ENCODE peak calls at places on chromosomes 16 and 17, in eight cellular contexts. T is stimulated activated naive CD4-positive, alpha-beta T cell; J is stimulated activated CD8-positive, alpha-beta memory T cell treated with anti-CD3 and anti-CD28 coated beads, Interleukin-7, amount 100 ng/mL, for 24 hours; P is CD4-positive, CD25-positive, alpha-beta regulatory T cell; G is NCI-H1092; N is activated CD8-positive, alpha-beta memory T cell treated with anti-CD3 and anti-CD28 coated beads for 4 hours; R is fibroblast of the aortic adventitia; V is activated T-cell treated with anti-CD3 and anti-CD28 coated beads, Interleukin-2, amount 50 U/mL, for 4 hours. F is an unnamed sample.
A peak's percentile ranks its signal among the peaks of the same experiment; 100 is the strongest.

GRCh38 chr17:46159686-46160085 is 33.5 kb downstream of the KANSL1 start:
- DNase-seq in T (no peak), J (no peak), P (no peak), G (no peak), N (no peak), R (peak; percentile 65), V (no peak), F (peak; percentile 53)

GRCh38 chr17:78293896-78294295 is 62.5 kb downstream of the TMEM235 start:
- DNase-seq in T (no peak), J (no peak), P (no peak), G (no peak), N (no peak), R (no peak), V (no peak), F (no peak)

GRCh38 chr17:28901866-28902818 is 737 bp downstream of the DHRS13 start:
- DNase-seq in T (peak; percentile 74), J (peak; percentile 32), P (peak; percentile 52), G (peak; percentile 26), N (peak; percentile 18), R (no peak), V (peak; percentile 47), F (peak; percentile 31)

GRCh38 chr16:27382187-27382855 is 19.7 kb upstream of the IL21R start:
- DNase-seq in T (no peak), J (no peak), P (no peak), G (no peak), N (no peak), R (no peak), V (no peak), F (no peak)

GRCh38 chr17:35243459-35244204 is 760 bp downstream of the SLFN5 start:
- DNase-seq in T (peak; percentile 53), J (peak; percentile 16), P (peak; percentile 47), G (no peak), N (peak; percentile 27), R (peak; percentile 83), V (peak; percentile 47), F (peak; percentile 76)

GRCh38 chr16:24624102-24624501 is 84.7 kb downstream of the RBBP6 start:
- DNase-seq in T (no peak), J (no peak), P (no peak), G (no peak), N (no peak), R (no peak), V (no peak), F (no peak)

GRCh38 chr16:4314532-4315184 is 1.2 kb upstream of the GLIS2 start:
- DNase-seq in T (peak; percentile 64), J (no peak), P (peak; percentile 39), G (peak; percentile 32), N (no peak), R (peak; percentile 66), V (no peak), F (peak; percentile 57)

GRCh38 chr17:29212681-29213121 is 32.5 kb upstream of the MYO18A start:
- DNase-seq in T (no peak), J (no peak), P (no peak), G (no peak), N (no peak), R (no peak), V (no peak), F (no peak)

GRCh38 chr17:5237541-5238016 is 2.9 kb upstream of the SCIMP start:
- DNase-seq in T (no peak), J (peak; percentile 17), P (no peak), G (peak; percentile 33), N (peak; percentile 31), R (peak; percentile 49), V (peak; percentile 10), F (peak; percentile 55)

GRCh38 chr17:81582341-81582740 is 30.2 kb upstream of the FAAP100 start:
- DNase-seq in T (no peak), J (no peak), P (no peak), G (no peak), N (no peak), R (peak; percentile 46), V (no peak), F (no peak)

GRCh38 chr16:88854306-88855111 is 2.2 kb downstream of the GALNS start:
- DNase-seq in T (no peak), J (no peak), P (no peak), G (no peak), N (peak; percentile 10), R (no peak), V (peak; percentile 19), F (no peak)

GRCh38 chr16:52128407-52128806 is 418.5 kb downstream of the TOX3 start:
- DNase-seq in T (no peak), J (no peak), P (no peak), G (no peak), N (no peak), R (no peak), V (no peak), F (no peak)

GRCh38 chr17:27380551-27380950 is 75.7 kb upstream of the KSR1 start:
- DNase-seq in T (no peak), J (no peak), P (no peak), G (no peak), N (no peak), R (no peak), V (no peak), F (no peak)

GRCh38 chr16:12896562-12896961 is 4.8 kb upstream of the SHISA9 start:
- DNase-seq in T (no peak), J (no peak), P (no peak), G (no peak), N (no peak), R (no peak), V (no peak), F (peak; percentile 22)

GRCh38 chr17:40490289-40490853 is 11.1 kb downstream of the TNS4 start:
- DNase-seq in T (no peak), J (no peak), P (no peak), G (no peak), N (no peak), R (peak; percentile 79), V (no peak), F (peak; percentile 79)

GRCh38 chr17:64384253-64385186 is 6.1 kb downstream of the PECAM1 start:
- DNase-seq in T (no peak), J (no peak), P (no peak), G (no peak), N (no peak), R (peak; percentile 19), V (no peak), F (no peak)

GRCh38 chr17:29146369-29146972 is 33.7 kb downstream of the MYO18A start:
- DNase-seq in T (no peak), J (no peak), P (no peak), G (no peak), N (no peak), R (no peak), V (no peak), F (no peak)

GRCh38 chr17:48127371-48128051 is 19.9 kb downstream of the SNX11 start:
- DNase-seq in T (no peak), J (no peak), P (no peak), G (no peak), N (no peak), R (peak; percentile 4), V (no peak), F (no peak)

GRCh38 chr16:68086860-68087268 is 1.7 kb downstream of the NFATC3 start:
- DNase-seq in T (no peak), J (no peak), P (no peak), G (no peak), N (no peak), R (peak; percentile 34), V (no peak), F (no peak)

GRCh38 chr16:72036098-72036497 is 18.2 kb upstream of the HP start:
- DNase-seq in T (no peak), J (no peak), P (no peak), G (no peak), N (no peak), R (no peak), V (no peak), F (no peak)

GRCh38 chr16:27356794-27357193 is 43.0 kb downstream of the IL4R start:
- DNase-seq in T (no peak), J (no peak), P (no peak), G (no peak), N (no peak), R (no peak), V (no peak), F (no peak)

GRCh38 chr17:45299311-45299710 is 17.5 kb downstream of the MAP3K14 start:
- DNase-seq in T (no peak), J (no peak), P (no peak), G (no peak), N (no peak), R (no peak), V (no peak), F (no peak)

GRCh38 chr16:56941092-56941491 is 9.2 kb downstream of the HERPUD1 start:
- DNase-seq in T (no peak), J (no peak), P (no peak), G (no peak), N (no peak), R (no peak), V (no peak), F (no peak)

GRCh38 chr17:8941520-8941919 is 24.0 kb downstream of the PIK3R5 start:
- DNase-seq in T (peak; percentile 75), J (no peak), P (peak; percentile 68), G (no peak), N (no peak), R (no peak), V (peak; percentile 60), F (no peak)

GRCh38 chr17:40366076-40366860 is 1.7 kb upstream of the GJD3 start:
- DNase-seq in T (no peak), J (no peak), P (no peak), G (no peak), N (no peak), R (no peak), V (no peak), F (no peak)

GRCh38 chr16:85659805-85660511 is 28.8 kb downstream of the GINS2 start:
- DNase-seq in T (peak; percentile 35), J (peak; percentile 43), P (peak; percentile 52), G (peak; percentile 44), N (peak; percentile 34), R (peak; percentile 39), V (peak; percentile 52), F (peak; percentile 67)

GRCh38 chr17:80879723-80880649 is 111.7 kb upstream of the CHMP6 start:
- DNase-seq in T (no peak), J (no peak), P (no peak), G (no peak), N (no peak), R (no peak), V (no peak), F (no peak)

GRCh38 chr16:86578499-86579267 is at the start of gene FOXL1:
- DNase-seq in T (no peak), J (no peak), P (no peak), G (no peak), N (no peak), R (no peak), V (no peak), F (peak; percentile 46)